ENCODE peak calls at places on chromosomes 1 and 21, in six cellular contexts. One of them, this sample, is unnamed.

GRCh38 chr21:29056005-29056404 is 17.4 kb downstream of the CCT8 start:
- DNase-seq in activated T-helper 9 cell treated with anti-CD3 and anti-CD28 coated beads, Interleukin-2, amount 50 U/mL, for 16 hours: no peak
- DNase-seq in adrenal gland: no peak
- DNase-seq in stimulated activated CD4-positive, alpha-beta T cell treated with anti-CD3 and anti-CD28 coated beads, Interleukin-15, amount 100 ng/mL, for 1 hour: no peak
- DNase-seq in HFFc6: no peak
- DNase-seq in GM13976: no peak
- DNase-seq in this sample: no peak

GRCh38 chr1:66758247-66758755 is 6.0 kb downstream of the DYNLT5 start:
- DNase-seq in activated T-helper 9 cell treated with anti-CD3 and anti-CD28 coated beads, Interleukin-2, amount 50 U/mL, for 16 hours: no peak
- DNase-seq in adrenal gland: no peak
- DNase-seq in stimulated activated CD4-positive, alpha-beta T cell treated with anti-CD3 and anti-CD28 coated beads, Interleukin-15, amount 100 ng/mL, for 1 hour: no peak
- DNase-seq in HFFc6: no peak
- DNase-seq in GM13976: peak
- DNase-seq in this sample: no peak

GRCh38 chr1:98389809-98390208 is 271.7 kb upstream of the SNX7 start:
- DNase-seq in activated T-helper 9 cell treated with anti-CD3 and anti-CD28 coated beads, Interleukin-2, amount 50 U/mL, for 16 hours: no peak
- DNase-seq in adrenal gland: no peak
- DNase-seq in stimulated activated CD4-positive, alpha-beta T cell treated with anti-CD3 and anti-CD28 coated beads, Interleukin-15, amount 100 ng/mL, for 1 hour: no peak
- DNase-seq in HFFc6: peak
- DNase-seq in GM13976: no peak
- DNase-seq in this sample: no peak

GRCh38 chr1:59494145-59494824 is 197.4 kb downstream of the FGGY start:
- DNase-seq in activated T-helper 9 cell treated with anti-CD3 and anti-CD28 coated beads, Interleukin-2, amount 50 U/mL, for 16 hours: no peak
- DNase-seq in adrenal gland: no peak
- DNase-seq in stimulated activated CD4-positive, alpha-beta T cell treated with anti-CD3 and anti-CD28 coated beads, Interleukin-15, amount 100 ng/mL, for 1 hour: no peak
- DNase-seq in HFFc6: no peak
- DNase-seq in GM13976: no peak
- DNase-seq in this sample: no peak

GRCh38 chr1:56064705-56065104 is 514.7 kb downstream of the PLPP3 start:
- DNase-seq in activated T-helper 9 cell treated with anti-CD3 and anti-CD28 coated beads, Interleukin-2, amount 50 U/mL, for 16 hours: no peak
- DNase-seq in adrenal gland: no peak
- DNase-seq in stimulated activated CD4-positive, alpha-beta T cell treated with anti-CD3 and anti-CD28 coated beads, Interleukin-15, amount 100 ng/mL, for 1 hour: no peak
- DNase-seq in HFFc6: peak
- DNase-seq in GM13976: no peak
- DNase-seq in this sample: no peak

GRCh38 chr1:36502616-36503015 is 19.9 kb upstream of the CSF3R start:
- DNase-seq in activated T-helper 9 cell treated with anti-CD3 and anti-CD28 coated beads, Interleukin-2, amount 50 U/mL, for 16 hours: no peak
- DNase-seq in adrenal gland: no peak
- DNase-seq in stimulated activated CD4-positive, alpha-beta T cell treated with anti-CD3 and anti-CD28 coated beads, Interleukin-15, amount 100 ng/mL, for 1 hour: no peak
- DNase-seq in HFFc6: no peak
- DNase-seq in GM13976: no peak
- DNase-seq in this sample: no peak

GRCh38 chr1:3060601-3061551 is 8.1 kb upstream of the PRDM16 start:
- DNase-seq in activated T-helper 9 cell treated with anti-CD3 and anti-CD28 coated beads, Interleukin-2, amount 50 U/mL, for 16 hours: no peak
- DNase-seq in adrenal gland: no peak
- DNase-seq in stimulated activated CD4-positive, alpha-beta T cell treated with anti-CD3 and anti-CD28 coated beads, Interleukin-15, amount 100 ng/mL, for 1 hour: no peak
- DNase-seq in HFFc6: peak
- DNase-seq in GM13976: no peak
- DNase-seq in this sample: peak

GRCh38 chr1:58062635-58063034 is 483.9 kb downstream of the OMA1 start:
- DNase-seq in activated T-helper 9 cell treated with anti-CD3 and anti-CD28 coated beads, Interleukin-2, amount 50 U/mL, for 16 hours: no peak
- DNase-seq in adrenal gland: no peak
- DNase-seq in stimulated activated CD4-positive, alpha-beta T cell treated with anti-CD3 and anti-CD28 coated beads, Interleukin-15, amount 100 ng/mL, for 1 hour: no peak
- DNase-seq in HFFc6: no peak
- DNase-seq in GM13976: no peak
- DNase-seq in this sample: no peak

GRCh38 chr1:81682490-81682889 is 118.2 kb upstream of the ADGRL2 start:
- DNase-seq in activated T-helper 9 cell treated with anti-CD3 and anti-CD28 coated beads, Interleukin-2, amount 50 U/mL, for 16 hours: no peak
- DNase-seq in adrenal gland: no peak
- DNase-seq in stimulated activated CD4-positive, alpha-beta T cell treated with anti-CD3 and anti-CD28 coated beads, Interleukin-15, amount 100 ng/mL, for 1 hour: no peak
- DNase-seq in HFFc6: peak
- DNase-seq in GM13976: no peak
- DNase-seq in this sample: peak

GRCh38 chr21:36723371-36723881 is 24.5 kb downstream of the SIM2 start:
- DNase-seq in activated T-helper 9 cell treated with anti-CD3 and anti-CD28 coated beads, Interleukin-2, amount 50 U/mL, for 16 hours: no peak
- DNase-seq in adrenal gland: no peak
- DNase-seq in stimulated activated CD4-positive, alpha-beta T cell treated with anti-CD3 and anti-CD28 coated beads, Interleukin-15, amount 100 ng/mL, for 1 hour: no peak
- DNase-seq in HFFc6: no peak
- DNase-seq in GM13976: no peak
- DNase-seq in this sample: no peak

GRCh38 chr1:198829948-198830347 is 191.1 kb downstream of the PTPRC start:
- DNase-seq in activated T-helper 9 cell treated with anti-CD3 and anti-CD28 coated beads, Interleukin-2, amount 50 U/mL, for 16 hours: no peak
- DNase-seq in adrenal gland: no peak
- DNase-seq in stimulated activated CD4-positive, alpha-beta T cell treated with anti-CD3 and anti-CD28 coated beads, Interleukin-15, amount 100 ng/mL, for 1 hour: no peak
- DNase-seq in HFFc6: peak
- DNase-seq in GM13976: no peak
- DNase-seq in this sample: peak

GRCh38 chr1:99682291-99682751 is 36.4 kb downstream of the PALMD start:
- DNase-seq in activated T-helper 9 cell treated with anti-CD3 and anti-CD28 coated beads, Interleukin-2, amount 50 U/mL, for 16 hours: no peak
- DNase-seq in adrenal gland: no peak
- DNase-seq in stimulated activated CD4-positive, alpha-beta T cell treated with anti-CD3 and anti-CD28 coated beads, Interleukin-15, amount 100 ng/mL, for 1 hour: no peak
- DNase-seq in HFFc6: peak
- DNase-seq in GM13976: no peak
- DNase-seq in this sample: no peak

GRCh38 chr1:9315411-9316079 is 22.9 kb downstream of the SPSB1 start:
- DNase-seq in activated T-helper 9 cell treated with anti-CD3 and anti-CD28 coated beads, Interleukin-2, amount 50 U/mL, for 16 hours: peak
- DNase-seq in adrenal gland: no peak
- DNase-seq in stimulated activated CD4-positive, alpha-beta T cell treated with anti-CD3 and anti-CD28 coated beads, Interleukin-15, amount 100 ng/mL, for 1 hour: no peak
- DNase-seq in HFFc6: peak
- DNase-seq in GM13976: peak
- DNase-seq in this sample: no peak

This sample was measured in H9.